ENCODE peak calls at places on chromosomes 4 and X, in four cellular contexts. I is activated B cell treated with CpG ODN at 0.5 μM for 24 hours; A is CD4-positive, alpha-beta T cell; L is esophagus squamous epithelium. V is an unnamed sample.

GRCh38 chr4:528296-528695 is 29.3 kb downstream of the PIGG start:
- DNase-seq in I (no peak), A (no peak), L (no peak), V (no peak)

GRCh38 chr4:9867746-9868425 is 86.5 kb downstream of the DRD5 start:
- DNase-seq in I (no peak), A (no peak), L (no peak), V (no peak)

GRCh38 chr4:87313756-87314155 is 8.9 kb downstream of the HSD17B13 start:
- DNase-seq in I (no peak), A (no peak), L (no peak), V (no peak)

GRCh38 chrX:34956915-34957314 is 14.3 kb downstream of the FAM47B start:
- DNase-seq in I (no peak), A (no peak), L (no peak), V (no peak)

GRCh38 chr4:666822-667544 is 7.1 kb downstream of the ATP5ME start:
- DNase-seq in I (no peak), A (no peak), L (no peak), V (peak; percentile 38)

GRCh38 chr4:20512053-20512810 is 188.0 kb upstream of the PACRGL start:
- DNase-seq in I (no peak), A (no peak), L (no peak), V (no peak)

GRCh38 chr4:41887821-41888699 is 47.2 kb upstream of the TMEM33 start:
- DNase-seq in I (no peak), A (peak; percentile 32), L (no peak), V (no peak)

GRCh38 chr4:155614111-155614762 is 52.4 kb upstream of the GUCY1A1 start:
- DNase-seq in I (no peak), A (no peak), L (no peak), V (no peak)

GRCh38 chrX:3169421-3169820 is 128.2 kb downstream of the ARSF start:
- DNase-seq in I (no peak), A (no peak), L (no peak), V (no peak)

GRCh38 chrX:69136546-69137331 is 28.5 kb downstream of the PJA1 start:
- DNase-seq in I (no peak), A (no peak), L (no peak), V (no peak)

GRCh38 chrX:70026851-70027200 is 22.9 kb downstream of the AWAT2 start:
- DNase-seq in I (no peak), A (no peak), L (no peak), V (no peak)

GRCh38 chr4:55077577-55077976 is 47.8 kb downstream of the KDR start:
- DNase-seq in I (no peak), A (no peak), L (no peak), V (no peak)

GRCh38 chr4:68465058-68465457 is 17.8 kb downstream of the TMPRSS11E start:
- DNase-seq in I (no peak), A (no peak), L (no peak), V (no peak)

GRCh38 chr4:125741825-125742452 is 427.2 kb downstream of the FAT4 start:
- DNase-seq in I (no peak), A (no peak), L (no peak), V (no peak)
- TF ChIP-seq CTCF in I (no peak), A (no peak), L (peak; percentile 51), V (peak; percentile 6)

GRCh38 chr4:98509641-98510170 is 148.7 kb downstream of the TSPAN5 start:
- DNase-seq in I (no peak), A (no peak), L (no peak), V (no peak)
- TF ChIP-seq CTCF in I (no peak), A (no peak), L (no peak), V (no peak)

GRCh38 chr4:17646693-17647092 is 32.3 kb downstream of the MED28 start:
- DNase-seq in I (no peak), A (no peak), L (no peak), V (no peak)

GRCh38 chr4:17642404-17642783 is 28.0 kb downstream of the MED28 start:
- DNase-seq in I (no peak), A (no peak), L (no peak), V (no peak)

GRCh38 chr4:17647176-17647806 is 32.9 kb downstream of the MED28 start:
- DNase-seq in I (no peak), A (no peak), L (no peak), V (no peak)

GRCh38 chr4:17650404-17650803 is 36.0 kb downstream of the MED28 start:
- DNase-seq in I (no peak), A (no peak), L (no peak), V (no peak)

GRCh38 chr4:17647927-17648326 is 33.5 kb downstream of the MED28 start:
- DNase-seq in I (no peak), A (no peak), L (no peak), V (no peak)
- TF ChIP-seq CTCF in I (no peak), A (no peak), L (no peak), V (no peak)

GRCh38 chr4:85246055-85246454 is 228.9 kb upstream of the ARHGAP24 start:
- DNase-seq in I (no peak), A (no peak), L (no peak), V (no peak)

GRCh38 chr4:85244638-85245037 is 230.3 kb upstream of the ARHGAP24 start:
- DNase-seq in I (no peak), A (no peak), L (no peak), V (no peak)

DNA sequence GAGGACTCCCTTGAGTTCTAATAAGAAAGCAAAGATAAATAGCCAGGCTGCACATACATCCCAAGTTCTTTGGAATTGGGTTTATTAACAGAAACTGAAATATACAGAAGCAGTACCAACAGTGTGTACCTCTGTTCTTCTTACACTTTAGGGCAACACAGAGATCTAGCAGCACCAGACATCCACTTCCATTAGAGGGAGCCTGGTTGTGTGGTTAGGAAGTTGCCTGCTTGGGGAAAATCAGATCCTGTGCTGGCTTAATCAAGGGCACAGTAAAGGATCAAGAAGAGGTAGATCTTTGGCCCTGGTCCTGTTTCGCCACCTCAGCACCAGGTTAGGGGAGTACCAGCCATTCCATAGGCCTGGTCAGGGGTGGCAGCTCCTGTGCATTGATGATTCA is 231.1 kb upstream of the ARHGAP24 start:
- DNase-seq in I (no peak), A (no peak), L (no peak), V (no peak)
- TF ChIP-seq CTCF in I (no peak), A (no peak), L (no peak), V (no peak)